ENCODE peak calls at places on chromosomes 3 and 15, in five cellular contexts. M, V, U, Y and Q are unnamed samples. For H3K4me1, the result is how much of the 10 kb centered on the place peaks cover.

GRCh38 chr3:156787926-156788663 is 38.1 kb upstream of the LEKR1 start:
- DNase-seq in M (no peak), V (peak), U (no peak), Y (peak), Q (no peak)

GRCh38 chr3:117322866-117323265 is 613.3 kb downstream of the TUSC7 start:
- DNase-seq in M (no peak), V (peak), U (no peak), Y (no peak), Q (no peak)

GRCh38 chr3:81643721-81644120 is 117.7 kb downstream of the GBE1 start:
- DNase-seq in M (no peak), V (peak), U (no peak), Y (no peak), Q (no peak)

GRCh38 chr3:62109534-62109933 is 263.8 kb downstream of the FEZF2 start:
- DNase-seq in M (peak), V (peak), U (no peak), Y (no peak), Q (no peak)

GRCh38 chr15:53312707-53313106 is 446.8 kb downstream of the WDR72 start:
- DNase-seq in M (peak), V (no peak), U (no peak), Y (no peak), Q (no peak)

GRCh38 chr15:58154769-58155168 is 16.6 kb downstream of the AQP9 start:
- DNase-seq in M (no peak), V (no peak), U (no peak), Y (no peak), Q (no peak)

GRCh38 chr3:107308716-107309115 is 68.5 kb upstream of the CCDC54 start:
- DNase-seq in M (peak), V (no peak), U (no peak), Y (no peak), Q (no peak)

GRCh38 chr3:1969269-1969668 is 129.4 kb upstream of the CNTN4 start:
- DNase-seq in M (no peak), V (no peak), U (no peak), Y (no peak), Q (no peak)

GRCh38 chr15:81295466-81296145 is 28.3 kb downstream of the STARD5 start:
- DNase-seq in M (no peak), V (no peak), U (no peak), Y (no peak), Q (no peak)

GRCh38 chr3:126033765-126034164 is 50.2 kb downstream of the SLC41A3 start:
- DNase-seq in M (no peak), V (no peak), U (no peak), Y (no peak), Q (no peak)

GRCh38 chr15:86620636-86621349 is 541.1 kb downstream of the AGBL1 start:
- DNase-seq in M (peak), V (no peak), U (no peak), Y (no peak), Q (no peak)

GRCh38 chr3:190721330-190721729 is 141.2 kb downstream of the GMNC start:
- DNase-seq in M (no peak), V (no peak), U (no peak), Y (no peak), Q (no peak)

GRCh38 chr3:132351222-132351806 is 34.1 kb downstream of the ACP3 start:
- DNase-seq in M (no peak), V (no peak), U (no peak), Y (no peak), Q (no peak)

GRCh38 chr3:13213911-13214846 is 140.9 kb upstream of the IQSEC1 start:
- DNase-seq in M (no peak), V (no peak), U (no peak), Y (no peak), Q (peak)

GRCh38 chr15:35874260-35874905 is 328.4 kb upstream of the DPH6 start:
- DNase-seq in M (no peak), V (peak), U (no peak), Y (no peak), Q (no peak)

GRCh38 chr3:115616461-115616860 is 6.8 kb upstream of the GAP43 start:
- DNase-seq in M (no peak), V (no peak), U (no peak), Y (no peak), Q (no peak)

GRCh38 chr15:98673133-98673532 is 24.8 kb downstream of the IGF1R start:
- DNase-seq in M (peak), V (no peak), U (no peak), Y (no peak), Q (no peak)

DNA sequence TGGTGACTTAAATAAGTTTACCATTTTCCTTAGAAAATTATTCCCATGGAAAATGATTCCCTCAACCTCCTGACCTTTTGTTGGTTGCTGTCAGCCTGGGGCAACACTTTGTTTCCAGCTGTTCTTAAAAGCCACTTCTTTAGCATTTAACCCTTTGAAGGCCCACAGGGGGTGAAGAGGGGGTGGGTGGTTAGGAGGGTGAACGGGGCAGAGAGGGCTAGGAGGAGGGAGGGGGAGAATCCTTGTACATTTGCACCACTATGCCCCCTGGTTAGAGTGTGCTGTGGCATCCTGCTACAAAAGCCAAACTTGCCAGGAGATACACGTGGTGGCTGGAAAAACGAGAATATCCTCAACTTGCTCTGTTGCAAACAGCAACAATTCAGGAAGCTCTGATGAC is 273.2 kb upstream of the RGMA start:
- DNase-seq in M (peak), V (no peak), U (no peak), Y (no peak), Q (no peak)
- H3K4me1 ChIP-seq in M (under half), V (under half), U (under half), Y (under half), Q (under half)

DNA sequence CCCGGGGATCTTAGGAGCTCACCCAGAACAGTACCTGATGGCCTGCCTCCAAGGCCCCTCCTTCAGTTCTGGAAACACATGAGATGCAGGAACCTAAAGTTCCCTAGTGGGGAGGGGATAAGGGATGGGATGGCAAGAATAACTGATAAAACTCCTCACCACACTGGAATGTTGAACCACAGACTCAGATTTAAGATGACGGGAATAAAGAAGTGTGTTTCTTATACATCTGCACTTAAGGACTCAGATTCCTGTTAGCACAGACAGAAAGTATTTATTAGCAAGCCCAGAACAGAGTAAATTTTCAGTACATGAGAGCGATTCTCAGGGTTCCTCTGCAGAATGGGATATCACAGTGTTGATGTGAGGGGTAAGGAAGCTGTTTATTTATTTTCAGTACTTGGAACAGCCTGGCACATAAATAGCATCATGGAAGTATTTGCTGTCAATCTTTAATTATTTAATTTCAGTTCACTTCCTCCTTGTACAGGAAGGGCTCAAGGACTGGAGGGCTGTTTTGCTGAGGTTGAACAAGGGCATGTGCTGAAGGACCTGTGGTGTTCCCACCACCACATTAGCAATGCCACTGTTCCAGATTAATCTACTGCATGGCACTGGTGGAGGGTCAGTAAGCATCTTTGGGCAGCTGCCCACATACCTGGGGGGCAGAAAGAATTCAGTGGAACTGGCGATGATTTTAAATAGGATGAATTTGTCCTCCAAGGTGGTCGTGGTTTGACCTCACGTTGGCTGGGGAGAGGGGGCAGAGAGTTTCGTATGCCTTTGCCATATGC is 245.0 kb downstream of the TLE3 start:
- DNase-seq in M (no peak), V (peak), U (no peak), Y (no peak), Q (no peak)
- H3K9ac ChIP-seq in M (no peak), V (peak), U (no peak), Y (no peak), Q (no peak)

GRCh38 chr15:75697523-75698398 is 14.9 kb downstream of the CSPG4 start:
- DNase-seq in M (no peak), V (no peak), U (no peak), Y (no peak), Q (no peak)
- H3K4me1 ChIP-seq in M (under half), V (under half), U (under half), Y (under half), Q (under half)

GRCh38 chr15:49832421-49832980 is 211.7 kb downstream of the DTWD1 start:
- DNase-seq in M (peak), V (no peak), U (peak), Y (no peak), Q (peak)

GRCh38 chr15:49831206-49831965 is 210.5 kb downstream of the DTWD1 start:
- DNase-seq in M (no peak), V (peak), U (no peak), Y (no peak), Q (no peak)

GRCh38 chr15:49826640-49827281 is 205.9 kb downstream of the DTWD1 start:
- DNase-seq in M (no peak), V (no peak), U (no peak), Y (no peak), Q (no peak)

GRCh38 chr15:49827311-49827710 is 206.5 kb downstream of the DTWD1 start:
- DNase-seq in M (no peak), V (no peak), U (no peak), Y (no peak), Q (no peak)

DNA sequence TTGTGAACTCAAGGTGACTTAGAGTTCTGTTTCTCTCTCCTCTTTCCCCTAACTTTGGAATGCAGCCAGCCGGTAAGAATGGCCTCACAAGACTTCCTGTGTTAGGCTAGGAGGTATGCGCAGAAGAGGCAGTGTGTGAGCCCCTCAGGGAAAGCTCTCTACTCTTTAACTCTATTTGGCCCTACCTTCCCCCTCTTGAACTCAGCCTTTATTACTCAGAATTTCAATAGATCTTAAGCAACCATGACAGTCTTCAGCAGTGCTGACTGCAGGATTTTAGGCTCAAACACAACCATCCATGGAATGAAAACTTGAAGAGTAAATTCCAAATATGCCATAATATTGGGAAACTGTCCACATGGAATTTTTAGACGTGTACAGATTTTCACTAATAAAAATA is 209.6 kb downstream of the DTWD1 start:
- DNase-seq in M (no peak), V (peak), U (no peak), Y (no peak), Q (no peak)
- H3K9ac ChIP-seq in M (no peak), V (no peak), U (no peak), Y (no peak), Q (no peak)